ENCODE peak calls at places on chromosomes 12 and 14, in seven cellular contexts. F, H, N, O, Q, Y and G are unnamed samples.

GRCh38 chr12:32671930-32672785 is 6.9 kb upstream of the DNM1L start:
- DNase-seq in H (no peak), F (no peak), O (peak), Y (peak), Q (no peak), N (peak), G (no peak)

GRCh38 chr14:96275182-96276112 is 19.4 kb downstream of the BDKRB1 start:
- DNase-seq in Y (peak), Q (peak), H (peak), N (peak), F (peak), O (peak), G (no peak)

GRCh38 chr14:82999802-83000201 is 1466.1 kb upstream of the SEL1L start:
- DNase-seq in F (no peak), O (peak), H (no peak), Y (no peak), N (no peak), Q (no peak), G (no peak)

GRCh38 chr12:109250523-109250922 is 58.6 kb downstream of the FOXN4 start:
- DNase-seq in Y (no peak), Q (no peak), F (no peak), N (no peak), O (no peak), H (no peak), G (no peak)

GRCh38 chr12:101501410-101502045 is 26.4 kb downstream of the SPIC start:
- DNase-seq in H (no peak), Y (no peak), Q (no peak), F (no peak), O (no peak), N (peak), G (no peak)

GRCh38 chr12:108468149-108468968 is 46.7 kb upstream of the FICD start:
- DNase-seq in H (no peak), F (no peak), N (no peak), Q (no peak), O (peak), Y (no peak), G (no peak)

GRCh38 chr14:52400846-52401245 is 86.7 kb downstream of the PTGER2 start:
- DNase-seq in Q (no peak), O (no peak), N (no peak), H (no peak), Y (no peak), F (no peak), G (no peak)

GRCh38 chr14:101246894-101247853 is 314.1 kb upstream of the DIO3 start:
- DNase-seq in N (no peak), Y (no peak), Q (no peak), H (peak), F (no peak), O (no peak), G (no peak)

GRCh38 chr12:93434305-93434704 is 7.4 kb downstream of the UBE2N start:
- DNase-seq in F (no peak), O (no peak), N (no peak), H (no peak), Q (no peak), Y (no peak), G (no peak)

GRCh38 chr12:121524196-121524930 is 56.5 kb downstream of the KDM2B start:
- DNase-seq in F (no peak), N (no peak), Q (no peak), O (no peak), Y (no peak), H (no peak), G (no peak)

GRCh38 chr14:74619672-74620131 is 7.7 kb upstream of the LTBP2 start:
- DNase-seq in H (peak), N (no peak), Q (peak), Y (no peak), F (peak), O (peak), G (peak)